ENCODE peak calls at places on chromosomes 1 and 21, in nine cellular contexts. J is ovary, L is cardiac muscle cell, V is lung, W is vagina, S is pancreas, M is left lung, R is right lobe of liver, B is tibial nerve. D is an unnamed sample. For H3K4me1, the result is how much of the 10 kb centered on the place peaks cover.

GRCh38 chr1:156571261-156571958 is 955 bp downstream of the IQGAP3 start:
- DNase-seq in J (no peak), L (no peak), V (no peak), W (no peak), S (no peak), M (no peak), R (no peak), B (no peak), D (no peak)

GRCh38 chr1:224205438-224205840 is 22.4 kb downstream of the DEGS1 start:
- DNase-seq in J (no peak), L (no peak), V (no peak), W (no peak), S (no peak), M (no peak), R (no peak), B (no peak), D (no peak)

GRCh38 chr1:23167353-23168078 is 1.1 kb downstream of the LUZP1 start:
- DNase-seq in J (peak), L (peak), V (peak), W (no peak), S (peak), M (peak), R (peak), B (no peak), D (peak)

GRCh38 chr1:101996830-101997485 is at the start of gene OLFM3:
- DNase-seq in J (no peak), L (peak), V (no peak), W (no peak), S (peak), M (peak), R (no peak), B (no peak), D (no peak)

GRCh38 chr1:211944733-211945500 is 90.4 kb downstream of the INTS7 start:
- DNase-seq in J (no peak), L (peak), V (no peak), W (no peak), S (peak), M (no peak), R (peak), B (no peak), D (no peak)

GRCh38 chr21:25002676-25003075 is 604.6 kb downstream of the MRPL39 start:
- DNase-seq in J (no peak), L (no peak), V (no peak), W (no peak), S (no peak), M (no peak), R (no peak), B (no peak), D (no peak)

GRCh38 chr1:109509176-109510134 is at the start of gene AMIGO1:
- DNase-seq in J (peak), L (peak), V (peak), W (no peak), S (peak), M (no peak), R (peak), B (no peak), D (peak)

GRCh38 chr1:196455697-196456096 is 152.5 kb downstream of the KCNT2 start:
- DNase-seq in J (no peak), L (peak), V (no peak), W (no peak), S (no peak), M (no peak), R (no peak), B (no peak), D (no peak)

GRCh38 chr1:71638081-71638766 is 557.4 kb upstream of the ZRANB2 start:
- DNase-seq in J (no peak), L (no peak), V (no peak), W (no peak), S (no peak), M (no peak), R (no peak), B (no peak), D (no peak)

GRCh38 chr1:197986817-197987216 is 69.6 kb downstream of the LHX9 start:
- DNase-seq in J (no peak), L (peak), V (no peak), W (no peak), S (no peak), M (no peak), R (no peak), B (no peak), D (no peak)

GRCh38 chr1:9823693-9823942 is 147 bp downstream of the CLSTN1 start:
- DNase-seq in J (no peak), L (no peak), V (no peak), W (no peak), S (no peak), M (no peak), R (no peak), B (no peak), D (no peak)

GRCh38 chr1:91622586-91622985 is 121.9 kb downstream of the CDC7 start:
- DNase-seq in J (peak), L (no peak), V (no peak), W (no peak), S (peak), M (no peak), R (no peak), B (peak), D (peak)

GRCh38 chr1:94122201-94122970 is 1.4 kb upstream of the ABCA4 start:
- DNase-seq in J (no peak), L (no peak), V (no peak), W (no peak), S (no peak), M (no peak), R (no peak), B (no peak), D (no peak)

GRCh38 chr1:12454406-12455391 is 163.3 kb downstream of the DHRS3 start:
- DNase-seq in J (no peak), L (peak), V (no peak), W (no peak), S (no peak), M (no peak), R (no peak), B (no peak), D (peak)

GRCh38 chr1:30083800-30084464 is 639.5 kb downstream of the MATN1 start:
- DNase-seq in J (no peak), L (no peak), V (no peak), W (no peak), S (no peak), M (no peak), R (no peak), B (no peak), D (peak)

GRCh38 chr21:41319273-41319672 is 2.7 kb downstream of the FAM3B start:
- DNase-seq in J (no peak), L (no peak), V (no peak), W (no peak), S (no peak), M (no peak), R (no peak), B (no peak), D (no peak)

GRCh38 chr1:162687870-162688269 is 55.6 kb downstream of the DDR2 start:
- DNase-seq in J (no peak), L (no peak), V (no peak), W (no peak), S (no peak), M (no peak), R (no peak), B (no peak), D (no peak)

GRCh38 chr1:16903054-16903453 is 7.3 kb downstream of the RNU1-2 start:
- DNase-seq in J (no peak), L (peak), V (no peak), W (no peak), S (no peak), M (no peak), R (no peak), B (no peak), D (no peak)

GRCh38 chr21:32452641-32453040 is 40.1 kb downstream of the EVA1C start:
- DNase-seq in J (no peak), L (no peak), V (no peak), W (no peak), S (no peak), M (no peak), R (no peak), B (no peak), D (no peak)

GRCh38 chr1:234230414-234230862 is 142.8 kb upstream of the COA6 start:
- DNase-seq in J (no peak), L (no peak), V (no peak), W (no peak), S (no peak), M (no peak), R (no peak), B (no peak), D (no peak)

GRCh38 chr1:155463865-155464264 is 98.7 kb downstream of the ASH1L start:
- DNase-seq in J (no peak), L (no peak), V (no peak), W (no peak), S (no peak), M (no peak), R (no peak), B (no peak), D (no peak)

GRCh38 chr1:21617126-21617738 is 51.9 kb downstream of the RAP1GAP start:
- DNase-seq in J (no peak), L (no peak), V (no peak), W (no peak), S (no peak), M (peak), R (no peak), B (no peak), D (no peak)

GRCh38 chr1:108049083-108049819 is 84.3 kb upstream of the VAV3 start:
- DNase-seq in J (no peak), L (peak), V (no peak), W (no peak), S (no peak), M (no peak), R (no peak), B (no peak), D (peak)

GRCh38 chr21:23249760-23250159 is 2251.6 kb downstream of the NCAM2 start:
- DNase-seq in J (no peak), L (no peak), V (no peak), W (no peak), S (no peak), M (no peak), R (no peak), B (no peak), D (no peak)

GRCh38 chr1:30286984-30287839 is 436.2 kb downstream of the MATN1 start:
- DNase-seq in J (no peak), L (no peak), V (no peak), W (peak), S (no peak), M (no peak), R (no peak), B (no peak), D (no peak)

GRCh38 chr1:93344886-93345632 is 648 bp upstream of the DR1 start:
- DNase-seq in J (no peak), L (no peak), V (no peak), W (no peak), S (no peak), M (no peak), R (no peak), B (no peak), D (no peak)

GRCh38 chr1:157095551-157095950 is 4.1 kb downstream of the ETV3L start:
- DNase-seq in J (no peak), L (no peak), V (no peak), W (no peak), S (no peak), M (no peak), R (no peak), B (no peak), D (no peak)

GRCh38 chr1:58782308-58783089 is 1.3 kb downstream of the JUN start:
- DNase-seq in J (peak), L (peak), V (peak), W (no peak), S (peak), M (peak), R (peak), B (peak), D (peak)

GRCh38 chr21:25607151-25607811 is at the start of gene MRPL39:
- DNase-seq in J (peak), L (peak), V (peak), W (no peak), S (peak), M (peak), R (peak), B (peak), D (peak)

GRCh38 chr1:116674761-116675160 is 7.2 kb upstream of the IGSF3 start:
- DNase-seq in J (no peak), L (no peak), V (no peak), W (no peak), S (no peak), M (no peak), R (no peak), B (no peak), D (no peak)

GRCh38 chr1:200072636-200073285 is 45.3 kb downstream of the NR5A2 start:
- DNase-seq in J (no peak), L (no peak), V (no peak), W (no peak), S (no peak), M (no peak), R (no peak), B (no peak), D (no peak)

GRCh38 chr1:12184008-12184681 is 17.4 kb downstream of the TNFRSF1B start:
- DNase-seq in J (peak), L (peak), V (peak), W (peak), S (no peak), M (peak), R (peak), B (peak), D (peak)

GRCh38 chr1:39816431-39817090 is 27.9 kb upstream of the BMP8B start:
- DNase-seq in J (peak), L (peak), V (peak), W (no peak), S (peak), M (peak), R (peak), B (peak), D (peak)

GRCh38 chr1:171438441-171438840 is 46.9 kb upstream of the PRRC2C start:
- DNase-seq in J (peak), L (no peak), V (peak), W (no peak), S (no peak), M (no peak), R (no peak), B (no peak), D (peak)

GRCh38 chr1:238916828-238917227 is 469.5 kb upstream of the CHRM3 start:
- DNase-seq in J (no peak), L (no peak), V (no peak), W (no peak), S (no peak), M (no peak), R (no peak), B (no peak), D (no peak)

GRCh38 chr1:185861630-185862029 is 127.4 kb downstream of the HMCN1 start:
- DNase-seq in J (no peak), L (no peak), V (no peak), W (no peak), S (no peak), M (no peak), R (no peak), B (no peak), D (no peak)

GRCh38 chr21:31334648-31335121 is 9.4 kb downstream of the TIAM1 start:
- DNase-seq in J (no peak), L (no peak), V (no peak), W (no peak), S (no peak), M (no peak), R (no peak), B (no peak), D (no peak)

GRCh38 chr1:115641762-115642167 is at the start of gene VANGL1:
- DNase-seq in J (peak), L (peak), V (peak), W (no peak), S (peak), M (peak), R (peak), B (no peak), D (peak)

GRCh38 chr1:63014267-63014666 is 230.3 kb downstream of the ATG4C start:
- DNase-seq in J (no peak), L (no peak), V (no peak), W (no peak), S (no peak), M (no peak), R (no peak), B (no peak), D (no peak)

GRCh38 chr1:79006564-79006963 is at the start of gene ADGRL4:
- DNase-seq in J (no peak), L (peak), V (no peak), W (no peak), S (no peak), M (peak), R (peak), B (no peak), D (peak)

GRCh38 chr1:202302166-202302565 is 39.6 kb downstream of the UBE2T start:
- DNase-seq in J (no peak), L (no peak), V (no peak), W (no peak), S (no peak), M (no peak), R (no peak), B (no peak), D (no peak)

GRCh38 chr1:202304370-202304769 is 37.4 kb downstream of the UBE2T start:
- DNase-seq in J (peak), L (no peak), V (no peak), W (no peak), S (no peak), M (no peak), R (no peak), B (no peak), D (peak)

GRCh38 chr1:202306535-202307345 is 35.0 kb downstream of the UBE2T start:
- DNase-seq in J (no peak), L (no peak), V (no peak), W (no peak), S (no peak), M (no peak), R (no peak), B (no peak), D (no peak)

GRCh38 chr1:202310071-202310725 is 31.5 kb downstream of the UBE2T start:
- DNase-seq in J (no peak), L (no peak), V (no peak), W (no peak), S (no peak), M (no peak), R (no peak), B (no peak), D (no peak)

GRCh38 chr1:202305168-202305567 is 36.6 kb downstream of the UBE2T start:
- DNase-seq in J (no peak), L (no peak), V (no peak), W (no peak), S (no peak), M (no peak), R (no peak), B (no peak), D (no peak)
- H3K4me1 ChIP-seq in J (under half), L (under half), V (under half), W (under half), S (under half), M (under half), R (under half), B (under half), D (under half)

DNA sequence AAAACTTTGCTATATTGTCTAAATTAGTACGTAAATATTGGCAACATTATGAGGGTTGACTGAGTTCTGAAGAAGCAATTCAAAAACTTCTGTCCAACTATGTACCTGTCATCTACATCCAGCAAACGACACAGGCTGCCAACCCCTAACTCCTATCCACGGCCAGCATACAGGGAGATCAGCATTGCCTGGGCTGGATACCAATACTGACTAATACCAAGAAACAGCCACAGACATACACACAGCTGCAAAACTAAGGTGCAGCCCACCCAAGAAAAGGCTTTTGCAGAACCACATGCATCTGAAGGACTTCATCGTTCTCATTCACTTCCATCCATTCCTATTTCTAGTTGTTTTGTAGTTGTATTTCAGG is 2.0 kb downstream of the KIAA0319L start:
- DNase-seq in J (no peak), L (no peak), V (no peak), W (no peak), S (no peak), M (no peak), R (no peak), B (no peak), D (no peak)
- H3K4me3 ChIP-seq in J (no peak), L (no peak), V (no peak), W (no peak), S (no peak), M (no peak), R (no peak), B (no peak), D (no peak)

GRCh38 chr1:153548722-153549695 is at the start of gene S100A3:
- DNase-seq in J (peak), L (no peak), V (no peak), W (peak), S (no peak), M (no peak), R (no peak), B (peak), D (peak)
- H3K4me1 ChIP-seq in J (under half), L (under half), V (half or more), W (half or more), S (under half), M (under half), R (under half), B (half or more), D (under half)

GRCh38 chr1:84497631-84498278 is 8.4 kb upstream of the SPATA1 start:
- DNase-seq in J (no peak), L (no peak), V (no peak), W (no peak), S (no peak), M (no peak), R (no peak), B (no peak), D (no peak)
- H3K4me3 ChIP-seq in J (no peak), L (no peak), V (no peak), W (no peak), S (no peak), M (no peak), R (no peak), B (no peak), D (no peak)

GRCh38 chr1:244674446-244674845 is 21.5 kb downstream of the DESI2 start:
- DNase-seq in J (no peak), L (no peak), V (no peak), W (no peak), S (no peak), M (no peak), R (no peak), B (no peak), D (no peak)
- H3K4me1 ChIP-seq in J (under half), L (under half), V (under half), W (under half), S (under half), M (under half), R (under half), B (under half), D (under half)

GRCh38 chr1:66381626-66382275 is 152.2 kb upstream of the SGIP1 start:
- DNase-seq in J (no peak), L (no peak), V (no peak), W (no peak), S (no peak), M (no peak), R (no peak), B (no peak), D (no peak)

GRCh38 chr1:66383168-66383567 is 150.8 kb upstream of the SGIP1 start:
- DNase-seq in J (no peak), L (no peak), V (no peak), W (no peak), S (no peak), M (no peak), R (no peak), B (no peak), D (no peak)

GRCh38 chr1:66383602-66384001 is 150.4 kb upstream of the SGIP1 start:
- DNase-seq in J (no peak), L (no peak), V (no peak), W (no peak), S (no peak), M (no peak), R (no peak), B (no peak), D (no peak)

GRCh38 chr1:66384258-66384657 is 149.7 kb upstream of the SGIP1 start:
- DNase-seq in J (no peak), L (no peak), V (no peak), W (no peak), S (no peak), M (no peak), R (no peak), B (no peak), D (no peak)

DNA sequence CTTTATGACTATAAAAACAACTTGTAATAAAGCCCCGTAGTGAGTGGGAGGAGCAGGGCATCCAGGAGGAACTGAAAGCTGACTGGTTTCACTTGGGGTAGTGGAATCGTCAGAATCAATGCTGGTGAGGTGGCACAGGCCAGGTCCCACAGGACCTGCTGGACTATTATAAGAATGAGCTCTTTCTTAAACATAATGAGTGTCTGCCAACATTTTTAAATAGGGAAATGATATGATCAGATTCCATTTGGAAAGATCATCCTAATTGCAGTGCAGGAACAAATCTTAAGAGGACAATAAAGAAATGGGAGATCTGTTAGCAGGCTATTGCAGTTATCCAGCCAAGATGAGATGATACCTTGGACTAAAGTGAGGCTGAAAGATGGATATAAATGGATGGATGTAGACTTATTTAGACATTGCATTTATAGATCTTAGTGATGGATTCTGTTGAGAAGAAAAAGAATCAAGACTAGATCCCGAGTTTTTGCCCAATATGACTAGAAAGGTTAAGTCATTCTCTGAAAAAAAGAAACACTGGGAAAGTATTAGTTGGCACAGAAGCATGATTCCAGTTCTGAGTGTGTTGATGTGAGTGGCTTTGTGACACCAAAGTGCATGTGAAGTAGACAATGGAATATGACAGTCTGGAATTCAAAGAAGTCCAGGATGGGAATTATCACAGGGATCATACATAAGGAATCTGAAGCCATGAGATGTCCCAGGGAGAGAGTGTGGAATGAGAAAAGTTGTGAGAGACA is 153.3 kb upstream of the SGIP1 start:
- DNase-seq in J (no peak), L (no peak), V (no peak), W (no peak), S (no peak), M (no peak), R (no peak), B (no peak), D (peak)
- H3K4me3 ChIP-seq in J (no peak), L (no peak), V (no peak), W (no peak), S (no peak), M (no peak), R (no peak), B (no peak), D (no peak)